ENCODE peak calls at places on chromosomes 6 and 20, in six cellular contexts. D is upper lobe of left lung, C is HepG2, F is A549, T is K562, V is GM12878. Z is an unnamed sample.

GRCh38 chr6:33171096-33171888 is 21.0 kb downstream of the COL11A2 start:
- ATAC-seq in D (no peak), C (no peak), F (no peak), T (no peak), V (no peak), Z (no peak)

GRCh38 chr6:41344865-41345264 is 9.5 kb downstream of the NCR2 start:
- ATAC-seq in D (no peak), C (no peak), F (no peak), T (no peak), V (peak; percentile 78), Z (no peak)

GRCh38 chr6:151723152-151723551 is 84.3 kb upstream of the ESR1 start:
- ATAC-seq in D (no peak), C (peak; percentile 54), F (no peak), T (no peak), V (peak; percentile 90), Z (no peak)

GRCh38 chr6:10412948-10413849 is 1.7 kb downstream of the TFAP2A start:
- ATAC-seq in D (peak; percentile 61), C (peak; percentile 19), F (peak; percentile 12), T (no peak), V (peak; percentile 56), Z (peak; percentile 5)

GRCh38 chr6:145018027-145018426 is 717.3 kb downstream of the EPM2A start:
- ATAC-seq in D (no peak), C (no peak), F (no peak), T (no peak), V (no peak), Z (no peak)

GRCh38 chr6:39471954-39472659 is 149.6 kb upstream of the KCNK16 start:
- ATAC-seq in D (no peak), C (no peak), F (no peak), T (no peak), V (peak; percentile 93), Z (no peak)

GRCh38 chr20:21613512-21613911 is 92.0 kb upstream of the PAX1 start:
- ATAC-seq in D (no peak), C (peak; percentile 51), F (no peak), T (no peak), V (no peak), Z (no peak)

GRCh38 chr6:53928641-53929339 is 134.0 kb downstream of the LRRC1 start:
- ATAC-seq in D (no peak), C (no peak), F (no peak), T (no peak), V (no peak), Z (peak; percentile 37)

GRCh38 chr20:48787861-48788375 is 39.9 kb downstream of the PREX1 start:
- ATAC-seq in D (peak; percentile 81), C (no peak), F (no peak), T (peak; percentile 76), V (peak; percentile 36), Z (peak; percentile 80)

GRCh38 chr6:14638932-14639875 is 521.6 kb downstream of the CD83 start:
- ATAC-seq in D (peak; percentile 56), C (no peak), F (no peak), T (peak; percentile 45), V (peak; percentile 77), Z (peak; percentile 63)

DNA sequence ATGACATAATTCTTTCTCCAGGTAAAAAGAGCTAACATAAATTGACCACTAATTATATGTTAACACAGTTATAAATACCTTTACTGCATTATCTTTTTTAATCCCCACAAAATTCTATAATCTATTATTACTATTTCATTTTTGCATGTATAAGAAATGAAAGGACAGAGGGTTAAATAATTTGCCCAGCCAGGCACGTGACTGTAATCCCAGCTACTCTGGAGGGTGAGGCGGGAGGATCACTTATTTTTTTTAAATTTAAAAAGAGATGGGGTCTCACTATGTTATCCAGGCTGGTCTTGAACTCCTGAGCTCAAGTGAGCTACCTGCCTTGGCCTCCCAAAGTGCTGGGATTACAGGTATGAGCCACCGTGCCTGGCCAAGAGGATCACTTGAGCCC is 121.9 kb downstream of the SGK1 start:
- ATAC-seq in D (no peak), C (no peak), F (no peak), T (peak; percentile 4), V (no peak), Z (no peak)
- TF ChIP-seq EP300 in D (no peak), C (no peak), F (no peak), T (no peak), V (no peak), Z (no peak)

DNA sequence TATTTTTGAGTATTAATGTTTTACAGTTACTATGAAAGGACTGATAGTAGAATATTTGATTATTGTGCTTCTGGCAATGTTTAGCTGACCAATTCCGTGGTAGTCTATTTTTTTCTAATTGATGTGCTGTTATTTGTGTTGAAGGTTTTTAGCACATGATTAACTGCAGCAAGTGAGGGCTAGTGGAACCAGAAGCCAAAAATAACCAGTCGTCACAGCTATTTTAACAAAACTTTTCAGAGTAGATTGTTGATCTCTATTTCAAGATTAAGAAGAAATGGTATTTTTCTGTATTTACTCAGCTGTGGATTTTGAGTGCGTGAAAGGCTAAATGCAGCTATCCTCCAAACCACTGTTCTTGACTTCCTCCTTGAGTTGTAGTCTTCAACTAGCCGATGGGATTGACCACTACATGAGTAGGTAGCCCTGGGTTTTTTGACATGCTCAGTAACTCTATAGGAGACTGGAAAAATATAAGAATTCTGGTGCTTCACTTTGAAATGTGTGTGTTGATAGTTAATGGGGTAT is 258.0 kb downstream of the ZFAND3 start:
- ATAC-seq in D (no peak), C (no peak), F (no peak), T (no peak), V (no peak), Z (no peak)
- TF ChIP-seq EP300 in D (no peak), C (no peak), F (no peak), T (no peak), V (no peak), Z (no peak)

GRCh38 chr6:160431231-160431630 is 83.1 kb downstream of the SLC22A3 start:
- ATAC-seq in D (peak; percentile 90), C (no peak), F (no peak), T (no peak), V (no peak), Z (peak; percentile 89)
- TF ChIP-seq EP300 in D (no peak), C (no peak), F (no peak), T (no peak), V (no peak), Z (peak; percentile 81)

GRCh38 chr20:45266977-45267376 is 12.6 kb upstream of the SLPI start:
- ATAC-seq in D (no peak), C (no peak), F (no peak), T (no peak), V (no peak), Z (no peak)
- TF ChIP-seq EP300 in D (no peak), C (no peak), F (no peak), T (no peak), V (no peak), Z (no peak)

DNA sequence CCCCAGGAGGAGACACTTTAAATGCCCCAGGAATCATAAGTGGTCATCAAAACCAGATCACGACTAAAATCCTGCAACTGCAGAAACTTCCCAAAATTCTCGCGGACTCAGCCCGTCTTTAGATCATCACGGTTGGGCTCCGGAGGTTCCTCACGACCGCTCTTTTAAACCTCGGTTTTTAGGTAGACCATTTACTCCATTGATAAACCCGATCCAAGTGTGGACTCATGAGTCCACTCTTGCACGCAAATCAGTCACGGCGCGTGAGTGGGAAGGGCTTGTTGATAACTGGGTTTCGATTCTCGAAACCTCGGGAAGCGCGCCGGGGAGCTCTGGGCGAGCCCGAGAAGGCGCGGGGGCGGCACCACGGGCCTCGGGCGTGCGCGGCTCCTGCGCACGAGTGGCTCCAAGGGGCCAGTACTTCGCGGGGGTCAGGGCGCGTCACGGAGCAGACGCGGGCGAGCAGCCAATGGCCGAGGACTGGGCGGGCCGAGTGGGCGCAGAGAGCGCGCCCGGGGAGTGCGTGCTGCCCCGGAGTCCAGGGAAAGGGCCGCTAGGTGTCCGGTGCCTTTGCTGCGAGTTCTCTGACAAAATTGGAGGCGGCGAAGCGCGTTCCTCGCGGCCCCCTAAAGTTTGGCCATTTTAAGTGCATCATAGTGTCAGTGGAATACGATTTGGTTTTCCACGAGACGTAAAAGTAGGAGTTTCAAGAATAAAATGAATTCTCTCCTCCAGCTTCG is 658 bp upstream of the TENT5A start:
- ATAC-seq in D (peak; percentile 93), C (peak; percentile 90), F (peak; percentile 85), T (peak; percentile 89), V (peak; percentile 73), Z (peak; percentile 92)
- TF ChIP-seq EP300 in D (no peak), C (no peak), F (no peak), T (no peak), V (no peak), Z (no peak)